ENCODE peak calls at places on chromosomes 1 and 21, in six cellular contexts. Y, V, T, G, Q and E are unnamed samples.

GRCh38 chr1:155019377-155020245 is 14.0 kb downstream of the DCST2 start:
- DNase-seq in Y (no peak), V (no peak), T (no peak), G (no peak), Q (no peak), E (no peak)

GRCh38 chr1:182680901-182681300 is 3.5 kb downstream of the RGS8 start:
- DNase-seq in Y (no peak), V (no peak), T (no peak), G (no peak), Q (no peak), E (no peak)

GRCh38 chr21:16169102-16169511 is 439.3 kb downstream of the USP25 start:
- DNase-seq in Y (no peak), V (peak), T (no peak), G (no peak), Q (no peak), E (no peak)

GRCh38 chr1:201693887-201694614 is 134.9 kb upstream of the IPO9 start:
- DNase-seq in Y (no peak), V (no peak), T (no peak), G (no peak), Q (no peak), E (peak)

GRCh38 chr21:34072145-34073031 is 990 bp upstream of the MRPS6 start:
- DNase-seq in Y (no peak), V (no peak), T (no peak), G (peak), Q (no peak), E (no peak)

GRCh38 chr21:44670642-44671432 is 4.1 kb upstream of the KRTAP12-2 start:
- DNase-seq in Y (no peak), V (no peak), T (no peak), G (no peak), Q (no peak), E (no peak)

GRCh38 chr1:159429074-159429861 is 2.7 kb upstream of the OR10J4 start:
- DNase-seq in Y (no peak), V (peak), T (no peak), G (no peak), Q (no peak), E (no peak)

GRCh38 chr21:33380483-33380998 is 22.7 kb upstream of the IFNGR2 start:
- DNase-seq in Y (peak), V (peak), T (no peak), G (peak), Q (peak), E (no peak)

GRCh38 chr1:33296082-33296458 is 24.8 kb downstream of the A3GALT2 start:
- DNase-seq in Y (no peak), V (peak), T (no peak), G (no peak), Q (no peak), E (no peak)

GRCh38 chr1:30768830-30769718 is 11.5 kb upstream of the LAPTM5 start:
- DNase-seq in Y (no peak), V (no peak), T (no peak), G (no peak), Q (no peak), E (no peak)

DNA sequence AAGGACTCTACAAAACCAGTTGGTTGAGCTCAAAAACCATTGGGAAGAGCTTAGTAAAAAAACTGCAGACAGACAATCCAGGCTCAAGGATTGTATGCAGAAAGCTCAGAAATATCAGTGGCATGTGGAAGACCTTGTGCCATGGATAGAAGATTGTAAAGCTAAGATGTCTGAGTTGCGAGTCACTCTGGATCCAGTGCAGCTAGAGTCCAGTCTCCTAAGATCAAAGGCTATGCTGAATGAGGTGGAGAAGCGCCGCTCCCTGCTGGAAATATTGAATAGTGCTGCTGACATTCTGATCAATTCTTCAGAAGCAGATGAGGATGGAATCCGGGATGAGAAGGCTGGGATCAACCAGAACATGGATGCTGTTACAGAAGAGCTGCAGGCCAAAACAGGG is 104.0 kb upstream of the BMP8A start:
- DNase-seq in Y (no peak), V (peak), T (peak), G (no peak), Q (peak), E (no peak)
- TF ChIP-seq CTCF in Y (no peak), V (peak), T (peak), G (no peak), Q (peak), E (peak)

GRCh38 chr1:42734201-42735035 is 5.6 kb downstream of the CLDN19 start:
- DNase-seq in Y (no peak), V (no peak), T (no peak), G (no peak), Q (no peak), E (no peak)

GRCh38 chr1:42730988-42731387 is 9.0 kb downstream of the CLDN19 start:
- DNase-seq in Y (no peak), V (no peak), T (no peak), G (no peak), Q (no peak), E (no peak)

GRCh38 chr1:42732126-42732680 is 7.8 kb downstream of the CLDN19 start:
- DNase-seq in Y (no peak), V (no peak), T (no peak), G (no peak), Q (no peak), E (no peak)

GRCh38 chr1:42733415-42734200 is 6.4 kb downstream of the CLDN19 start:
- DNase-seq in Y (no peak), V (no peak), T (no peak), G (no peak), Q (no peak), E (no peak)

DNA sequence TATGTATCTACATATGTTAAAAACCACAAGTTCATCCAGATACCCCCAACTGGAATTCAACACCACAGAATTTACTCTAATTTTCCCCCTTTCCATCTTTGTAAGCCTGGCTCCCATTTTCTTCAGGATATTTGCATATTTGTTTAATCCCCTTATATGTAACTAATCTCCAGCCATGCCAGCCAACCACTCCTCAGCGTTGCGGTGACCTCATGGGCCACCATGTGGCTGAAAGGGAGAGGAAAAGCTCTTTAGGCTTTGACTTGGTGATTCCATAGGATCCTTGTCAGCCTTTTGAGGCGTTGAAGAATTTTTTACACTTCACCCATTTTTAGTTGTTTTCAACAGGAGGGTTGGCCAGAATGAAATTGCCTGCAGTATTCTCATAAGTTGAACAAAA is 10.0 kb downstream of the CLDN19 start:
- DNase-seq in Y (no peak), V (no peak), T (no peak), G (no peak), Q (no peak), E (no peak)
- TF ChIP-seq CTCF in Y (no peak), V (no peak), T (no peak), G (no peak), Q (no peak), E (no peak)

GRCh38 chr1:204837440-204838084 is 33.1 kb upstream of the NFASC start:
- DNase-seq in Y (peak), V (peak), T (peak), G (no peak), Q (peak), E (peak)
- TF ChIP-seq CTCF in Y (no peak), V (peak), T (peak), G (no peak), Q (no peak), E (peak)

DNA sequence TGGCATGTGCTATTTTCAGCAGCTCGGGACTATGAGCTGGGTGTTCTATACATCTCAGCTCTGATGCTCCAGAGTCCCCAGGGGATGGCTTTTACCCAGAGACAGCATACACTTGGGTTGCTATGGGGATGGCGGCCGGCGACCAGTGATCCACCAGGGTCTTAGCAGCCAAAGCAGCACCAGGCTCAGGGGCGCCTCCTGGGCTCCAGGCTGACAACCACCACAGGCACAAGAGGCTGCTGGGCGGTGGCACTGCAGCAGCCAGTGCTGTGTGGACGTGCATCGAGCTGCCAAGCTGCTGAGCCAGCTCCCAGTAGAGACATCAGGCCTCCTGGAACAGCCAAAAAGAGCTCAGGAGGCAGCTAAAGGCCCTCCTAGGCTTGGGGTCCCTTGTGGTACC is 37.6 kb upstream of the CLSTN1 start:
- DNase-seq in Y (no peak), V (no peak), T (no peak), G (no peak), Q (no peak), E (no peak)
- TF ChIP-seq CTCF in Y (no peak), V (no peak), T (no peak), G (no peak), Q (no peak), E (no peak)

GRCh38 chr1:223621312-223621734 is 44.2 kb downstream of the CAPN8 start:
- DNase-seq in Y (peak), V (no peak), T (no peak), G (no peak), Q (no peak), E (no peak)

GRCh38 chr1:223618680-223619079 is 46.8 kb downstream of the CAPN8 start:
- DNase-seq in Y (no peak), V (no peak), T (no peak), G (no peak), Q (no peak), E (no peak)

GRCh38 chr1:223622132-223622842 is 43.2 kb downstream of the CAPN8 start:
- DNase-seq in Y (no peak), V (no peak), T (no peak), G (no peak), Q (no peak), E (no peak)

GRCh38 chr1:223620297-223620900 is 45.1 kb downstream of the CAPN8 start:
- DNase-seq in Y (no peak), V (no peak), T (no peak), G (no peak), Q (no peak), E (no peak)

GRCh38 chr1:223617671-223618070 is 47.8 kb downstream of the CAPN8 start:
- DNase-seq in Y (no peak), V (no peak), T (no peak), G (no peak), Q (no peak), E (no peak)
- TF ChIP-seq CTCF in Y (no peak), V (no peak), T (no peak), G (no peak), Q (no peak), E (no peak)